ENCODE peak calls at places on chromosomes 7 and 10, in five cellular contexts. E, M, P, G and J are unnamed samples.

GRCh38 chr7:158957921-158958471 is 101.6 kb downstream of the DYNC2I1 start:
- DNase-seq in P (peak; percentile 84), M (peak; percentile 36), E (no peak), G (peak; percentile 86), J (no peak)

GRCh38 chr7:95476072-95476845 is 9.5 kb upstream of the ASB4 start:
- DNase-seq in G (no peak), E (no peak), P (no peak), M (no peak), J (no peak)

GRCh38 chr10:2899246-2899645 is 168.1 kb upstream of the PFKP start:
- DNase-seq in M (no peak), G (no peak), E (no peak), P (no peak), J (no peak)

GRCh38 chr10:110416776-110417732 is 80.7 kb upstream of the DUSP5 start:
- DNase-seq in M (no peak), P (no peak), E (no peak), G (no peak), J (no peak)

GRCh38 chr7:157782041-157782440 is 445.2 kb downstream of the DNAJB6 start:
- DNase-seq in M (no peak), E (no peak), P (no peak), G (no peak), J (no peak)

GRCh38 chr10:114258274-114258840 is 19.3 kb downstream of the VWA2 start:
- DNase-seq in G (no peak), M (no peak), E (no peak), P (no peak), J (no peak)

GRCh38 chr10:49549640-49550346 is 10.9 kb upstream of the ERCC6 start:
- DNase-seq in M (no peak), P (no peak), E (no peak), G (no peak), J (no peak)

GRCh38 chr10:31186225-31187010 is 132.6 kb upstream of the ZEB1 start:
- DNase-seq in M (no peak), G (no peak), E (no peak), P (peak; percentile 52), J (no peak)

GRCh38 chr7:102080371-102081243 is 206.1 kb upstream of the SH2B2 start:
- DNase-seq in P (peak; percentile 5), G (no peak), M (no peak), E (no peak), J (no peak)

GRCh38 chr10:119049361-119049760 is 19.8 kb downstream of the NANOS1 start:
- DNase-seq in M (no peak), E (no peak), G (no peak), P (no peak), J (no peak)

GRCh38 chr7:79692015-79692414 is 238.5 kb upstream of the MAGI2 start:
- DNase-seq in M (no peak), E (no peak), G (no peak), P (no peak), J (no peak)

GRCh38 chr10:130885021-130885655 is 426.4 kb downstream of the TCERG1L start:
- DNase-seq in M (no peak), G (no peak), P (no peak), E (no peak), J (no peak)

GRCh38 chr10:23094786-23095403 is 484 bp upstream of the MSRB2 start:
- DNase-seq in E (no peak), G (no peak), P (no peak), M (no peak), J (no peak)

GRCh38 chr7:37281368-37282092 is 167.1 kb downstream of the ELMO1 start:
- DNase-seq in M (no peak), E (no peak), G (no peak), P (no peak), J (no peak)

GRCh38 chr7:150944066-150945042 is 33.8 kb downstream of the KCNH2 start:
- DNase-seq in E (no peak), P (no peak), G (no peak), M (no peak), J (no peak)

DNA sequence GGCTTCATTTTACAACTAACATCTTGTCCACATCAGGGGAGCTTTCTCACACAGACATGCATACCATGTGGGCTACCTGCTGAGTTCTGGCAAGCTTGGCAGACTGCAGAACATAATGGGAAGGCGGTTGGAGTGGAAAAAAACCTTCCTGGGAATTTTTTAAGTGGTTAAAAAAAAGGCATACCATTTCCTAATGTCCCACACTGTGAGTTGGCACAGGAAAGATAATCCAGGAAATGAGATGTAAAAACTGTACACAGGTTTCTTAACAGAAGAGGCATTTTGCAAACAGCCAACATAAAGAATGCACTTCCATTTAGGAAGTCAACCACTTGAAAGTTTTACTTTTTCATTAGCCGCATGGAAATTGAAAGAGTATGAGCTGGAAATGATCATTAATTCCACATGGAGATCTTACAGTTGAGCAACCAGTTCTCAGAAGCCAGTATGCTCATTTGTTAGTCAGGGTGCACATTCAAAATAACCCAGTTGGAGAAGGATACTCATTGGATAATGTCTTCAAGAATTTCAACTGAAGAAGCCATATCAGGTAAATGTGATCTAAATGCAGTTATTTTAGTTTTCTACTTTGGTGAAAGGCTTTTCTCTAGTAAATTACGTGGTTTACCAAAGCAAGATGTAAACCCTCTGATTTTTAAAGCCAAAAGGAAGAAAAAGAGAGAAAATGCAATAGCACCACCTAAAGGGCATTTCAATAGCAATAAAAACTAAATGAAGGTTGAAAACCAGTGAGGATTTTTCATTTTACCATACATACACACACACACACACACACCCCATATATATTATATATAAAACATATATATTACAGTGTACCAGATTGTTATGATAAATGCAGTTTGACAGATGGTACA is 194.0 kb downstream of the TAX1BP1 start:
- DNase-seq in E (no peak), P (peak; percentile 42), G (no peak), M (no peak), J (no peak)
- TF ChIP-seq CTCF in E (peak; percentile 22), P (no peak), G (no peak), M (peak; percentile 53), J (peak; percentile 16)

DNA sequence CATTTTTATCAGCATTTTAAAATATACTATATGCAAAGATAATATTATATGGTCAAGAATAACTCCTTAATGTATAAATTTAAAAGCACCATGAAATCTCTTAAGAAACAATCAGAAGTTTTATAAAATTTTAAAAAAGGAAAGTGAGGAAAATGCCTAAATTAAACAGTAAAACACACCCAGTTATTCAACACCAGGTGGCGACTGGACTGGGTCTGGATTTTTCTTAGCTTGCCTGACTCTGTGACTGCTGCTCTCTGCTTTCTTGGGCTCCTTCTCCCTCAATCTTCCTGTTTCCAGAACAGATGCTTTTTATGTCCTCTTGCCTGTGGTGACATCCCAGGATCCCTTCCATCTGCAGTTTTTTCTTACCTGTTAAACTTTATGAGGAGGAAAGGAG is 200.3 kb downstream of the BICC1 start:
- DNase-seq in E (no peak), M (no peak), P (no peak), G (no peak), J (no peak)
- TF ChIP-seq CTCF in E (no peak), M (no peak), P (no peak), G (no peak), J (no peak)

GRCh38 chr10:70620020-70620289 is 17.4 kb upstream of the PRF1 start:
- DNase-seq in E (no peak), G (no peak), P (no peak), M (no peak), J (no peak)

GRCh38 chr10:70618663-70619062 is 16.1 kb upstream of the PRF1 start:
- DNase-seq in E (no peak), G (no peak), M (no peak), P (no peak), J (no peak)

GRCh38 chr10:70617798-70618568 is 15.4 kb upstream of the PRF1 start:
- DNase-seq in M (no peak), E (no peak), P (no peak), G (no peak), J (no peak)

GRCh38 chr10:70621497-70622078 is 19.0 kb upstream of the PRF1 start:
- DNase-seq in P (no peak), G (no peak), M (no peak), E (no peak), J (no peak)

DNA sequence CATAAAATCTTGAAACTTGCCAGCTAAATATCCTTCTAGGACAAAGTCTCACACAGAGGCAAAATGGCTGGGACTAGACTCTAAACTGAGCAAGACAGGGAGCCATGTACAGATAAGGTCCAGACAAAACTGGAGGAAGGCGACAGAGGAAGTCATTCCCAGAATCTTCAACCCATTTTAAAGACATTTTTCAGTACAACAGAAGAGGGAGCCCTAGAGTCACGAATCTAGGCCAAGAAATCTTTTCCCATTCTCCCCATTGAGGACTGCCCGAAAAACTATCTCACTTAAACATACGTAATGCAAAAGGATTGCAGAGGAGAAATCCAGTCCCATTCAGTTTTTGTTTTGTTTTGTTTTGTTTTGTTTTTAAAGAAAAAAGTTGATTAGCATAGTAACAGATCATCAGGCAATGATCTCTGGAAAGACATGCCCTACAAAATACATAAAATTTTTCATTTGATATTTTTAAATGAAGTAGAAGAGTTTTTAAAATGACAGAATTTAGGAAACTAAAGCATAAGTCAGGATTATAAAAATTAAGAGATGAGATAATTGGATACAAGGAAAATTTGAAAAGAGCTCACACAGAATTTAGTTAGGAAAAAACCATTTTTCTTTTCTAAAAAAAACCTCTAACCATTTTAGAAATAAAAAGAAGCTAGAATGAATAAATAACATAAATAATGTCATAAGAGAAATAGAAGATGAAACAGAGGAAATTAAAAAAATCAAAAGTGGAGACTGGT is 16.9 kb upstream of the PRF1 start:
- DNase-seq in M (no peak), E (no peak), G (no peak), P (no peak), J (peak; percentile 22)
- TF ChIP-seq CTCF in M (no peak), E (no peak), G (no peak), P (peak; percentile 41), J (no peak)

GRCh38 chr10:46090258-46090812 is 44.3 kb upstream of the MSMB start:
- DNase-seq in M (no peak), G (no peak), P (no peak), E (no peak), J (no peak)
- TF ChIP-seq CTCF in M (no peak), G (no peak), P (no peak), E (no peak), J (no peak)

DNA sequence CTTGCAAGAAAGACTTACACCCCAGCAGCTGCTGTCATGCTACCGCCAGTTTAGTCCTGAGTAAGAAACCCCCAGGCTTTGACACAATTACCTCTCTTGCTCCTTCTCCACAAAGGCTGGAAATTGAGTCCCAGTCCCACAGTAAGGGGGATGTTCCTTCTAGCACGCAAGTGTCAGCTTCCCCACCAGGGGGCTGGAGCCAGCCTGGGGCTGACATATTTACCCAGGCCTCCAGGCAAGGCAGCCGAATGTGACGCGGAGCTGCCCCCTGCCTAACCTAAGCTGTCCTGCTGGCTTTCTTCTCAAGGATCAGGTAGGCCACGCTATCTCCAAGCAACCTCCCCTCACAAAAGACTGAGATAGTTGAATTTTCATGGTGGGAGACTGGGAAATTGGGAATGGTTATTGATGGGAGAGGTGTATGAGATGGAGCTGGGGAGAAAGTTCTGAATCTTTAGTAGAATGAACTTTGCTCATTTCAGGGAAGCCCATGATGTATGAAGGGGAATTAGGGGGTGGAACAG is 19.2 kb upstream of the BMPER start:
- DNase-seq in M (no peak), P (peak; percentile 78), E (no peak), G (no peak), J (no peak)
- TF ChIP-seq CTCF in M (no peak), P (peak; percentile 33), E (no peak), G (no peak), J (no peak)

GRCh38 chr10:79105164-79105739 is 36.5 kb downstream of the ZMIZ1 start:
- DNase-seq in P (no peak), E (no peak), M (no peak), G (no peak), J (no peak)
- TF ChIP-seq CTCF in P (no peak), E (no peak), M (no peak), G (no peak), J (no peak)